ENCODE peak calls at places on chromosomes 12 and 14, in four cellular contexts. U, M, J and O are unnamed samples.

GRCh38 chr14:32934891-32935633 is 3.6 kb upstream of the NPAS3 start:
- DNase-seq in U (peak), M (no peak), J (no peak), O (peak)

GRCh38 chr12:106747973-106748436 is 26.5 kb upstream of the RIC8B start:
- DNase-seq in U (no peak), M (no peak), J (peak), O (no peak)

GRCh38 chr12:2654311-2654710 is 140.5 kb upstream of the FKBP4 start:
- DNase-seq in U (no peak), M (no peak), J (no peak), O (no peak)

GRCh38 chr14:75439989-75440388 is 12.2 kb downstream of the JDP2 start:
- DNase-seq in U (no peak), M (peak), J (no peak), O (no peak)

GRCh38 chr12:82359115-82359478 is 768 bp downstream of the METTL25 start:
- DNase-seq in U (peak), M (no peak), J (no peak), O (peak)

GRCh38 chr14:104794641-104795467 is 694 bp downstream of the AKT1 start:
- DNase-seq in U (no peak), M (no peak), J (no peak), O (no peak)

GRCh38 chr12:112309797-112310196 is 72.4 kb downstream of the HECTD4 start:
- DNase-seq in U (no peak), M (no peak), J (no peak), O (no peak)

GRCh38 chr14:41285193-41285748 is 321.4 kb upstream of the LRFN5 start:
- DNase-seq in U (peak), M (peak), J (no peak), O (no peak)

GRCh38 chr14:91177073-91177796 is 63.4 kb downstream of the DGLUCY start:
- DNase-seq in U (peak), M (peak), J (peak), O (peak)

GRCh38 chr14:63039800-63040380 is 5.4 kb downstream of the KCNH5 start:
- DNase-seq in U (peak), M (peak), J (no peak), O (peak)